ENCODE peak calls at places on chromosomes 16 and 17, in seven cellular contexts. J is brain microvascular endothelial cell, M is uterus, S is spleen, O is tibial artery, P is A549, F is right atrium auricular region. L is an unnamed sample.

GRCh38 chr17:31811021-31811565 is 48.0 kb downstream of the COPRS start:
- DNase-seq in J (no peak), M (no peak), S (no peak), O (no peak), P (no peak), F (no peak), L (no peak)

GRCh38 chr16:621526-622105 is 9.2 kb upstream of the WFIKKN1 start:
- DNase-seq in J (no peak), M (peak), S (no peak), O (no peak), P (no peak), F (no peak), L (no peak)

GRCh38 chr16:61900482-61900881 is 135.8 kb downstream of the CDH8 start:
- DNase-seq in J (peak), M (no peak), S (no peak), O (no peak), P (peak), F (no peak), L (no peak)

GRCh38 chr17:19338031-19338990 is 24.2 kb downstream of the B9D1 start:
- DNase-seq in J (no peak), M (no peak), S (peak), O (no peak), P (peak), F (no peak), L (peak)

GRCh38 chr16:14456793-14457481 is 173.1 kb downstream of the PARN start:
- DNase-seq in J (no peak), M (no peak), S (no peak), O (no peak), P (no peak), F (no peak), L (no peak)

GRCh38 chr17:20299013-20299412 is 168.3 kb downstream of the LGALS9B start:
- DNase-seq in J (no peak), M (no peak), S (no peak), O (no peak), P (no peak), F (no peak), L (no peak)

GRCh38 chr17:71792966-71793365 is 327.9 kb upstream of the SOX9 start:
- DNase-seq in J (peak), M (no peak), S (no peak), O (no peak), P (no peak), F (no peak), L (no peak)

GRCh38 chr17:66580601-66581385 is 254.1 kb upstream of the CACNG5 start:
- DNase-seq in J (no peak), M (peak), S (no peak), O (no peak), P (no peak), F (no peak), L (peak)

GRCh38 chr17:17994271-17994670 is 21.6 kb downstream of the DRC3 start:
- DNase-seq in J (no peak), M (no peak), S (peak), O (no peak), P (peak), F (no peak), L (peak)

GRCh38 chr16:2584742-2585650 is 47.2 kb downstream of the PDPK1 start:
- DNase-seq in J (no peak), M (peak), S (peak), O (no peak), P (no peak), F (no peak), L (peak)

GRCh38 chr17:73257516-73257915 is 4.2 kb downstream of the CPSF4L start:
- DNase-seq in J (no peak), M (no peak), S (no peak), O (no peak), P (peak), F (no peak), L (no peak)

GRCh38 chr17:66135896-66136295 is 56.0 kb downstream of the CEP112 start:
- DNase-seq in J (no peak), M (no peak), S (no peak), O (no peak), P (no peak), F (no peak), L (no peak)

GRCh38 chr17:73956595-73957465 is 246.6 kb upstream of the RPL38 start:
- DNase-seq in J (peak), M (no peak), S (peak), O (no peak), P (peak), F (no peak), L (peak)

DNA sequence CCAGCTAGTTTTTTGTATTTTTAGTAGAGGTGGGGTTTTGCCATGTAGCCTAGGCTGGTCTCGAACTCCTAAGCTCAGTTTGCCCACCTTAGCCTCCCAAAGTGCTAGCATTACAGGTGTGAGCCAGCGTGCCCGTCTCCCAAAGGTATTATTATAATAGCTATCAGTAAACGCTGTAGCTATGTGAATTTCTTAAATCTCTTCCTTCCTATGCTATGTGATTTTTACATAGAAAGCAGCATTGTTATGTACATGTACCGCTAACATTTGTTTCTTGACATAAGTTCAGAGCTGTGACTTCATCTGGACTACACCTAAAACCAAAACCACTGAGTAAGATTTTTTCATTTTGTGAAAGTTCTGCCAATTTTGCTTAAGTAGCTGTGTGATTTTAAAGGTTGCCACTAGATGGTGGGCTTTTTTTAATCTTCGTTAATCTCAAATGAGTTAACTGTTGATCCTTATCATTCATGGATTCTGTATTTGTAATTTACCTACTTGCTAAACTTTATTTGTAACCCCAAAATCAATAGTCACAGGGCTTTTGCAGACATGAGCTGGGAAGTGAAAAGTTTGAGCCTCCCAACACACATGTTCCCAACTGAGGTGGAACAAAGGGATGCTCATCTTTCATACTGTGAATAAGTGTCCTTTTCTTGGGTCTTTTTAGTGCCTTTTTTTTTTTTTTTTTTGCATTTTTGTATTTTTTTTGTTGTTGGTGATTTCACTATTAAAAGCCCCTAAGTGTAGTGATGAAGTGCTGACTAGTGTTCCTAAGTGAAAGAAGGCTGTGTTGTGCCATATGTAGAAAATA is 21.9 kb downstream of the PRKAR1A start:
- DNase-seq in J (no peak), M (no peak), S (no peak), O (no peak), P (peak), F (no peak), L (no peak)
- TF ChIP-seq CTCF in J (peak), M (peak), S (peak), O (peak), P (peak), F (no peak), L (peak)

GRCh38 chr17:75130632-75131277 is 787 bp downstream of the NT5C start:
- DNase-seq in J (peak), M (no peak), S (peak), O (no peak), P (peak), F (no peak), L (peak)

GRCh38 chr17:75130059-75130631 is 1.4 kb downstream of the NT5C start:
- DNase-seq in J (no peak), M (no peak), S (peak), O (no peak), P (no peak), F (no peak), L (no peak)

GRCh38 chr17:75133001-75133400 is 1.5 kb upstream of the NT5C start:
- DNase-seq in J (no peak), M (no peak), S (peak), O (no peak), P (no peak), F (no peak), L (no peak)

GRCh38 chr17:75129576-75129975 is 2.0 kb downstream of the NT5C start:
- DNase-seq in J (no peak), M (no peak), S (peak), O (no peak), P (no peak), F (no peak), L (no peak)

DNA sequence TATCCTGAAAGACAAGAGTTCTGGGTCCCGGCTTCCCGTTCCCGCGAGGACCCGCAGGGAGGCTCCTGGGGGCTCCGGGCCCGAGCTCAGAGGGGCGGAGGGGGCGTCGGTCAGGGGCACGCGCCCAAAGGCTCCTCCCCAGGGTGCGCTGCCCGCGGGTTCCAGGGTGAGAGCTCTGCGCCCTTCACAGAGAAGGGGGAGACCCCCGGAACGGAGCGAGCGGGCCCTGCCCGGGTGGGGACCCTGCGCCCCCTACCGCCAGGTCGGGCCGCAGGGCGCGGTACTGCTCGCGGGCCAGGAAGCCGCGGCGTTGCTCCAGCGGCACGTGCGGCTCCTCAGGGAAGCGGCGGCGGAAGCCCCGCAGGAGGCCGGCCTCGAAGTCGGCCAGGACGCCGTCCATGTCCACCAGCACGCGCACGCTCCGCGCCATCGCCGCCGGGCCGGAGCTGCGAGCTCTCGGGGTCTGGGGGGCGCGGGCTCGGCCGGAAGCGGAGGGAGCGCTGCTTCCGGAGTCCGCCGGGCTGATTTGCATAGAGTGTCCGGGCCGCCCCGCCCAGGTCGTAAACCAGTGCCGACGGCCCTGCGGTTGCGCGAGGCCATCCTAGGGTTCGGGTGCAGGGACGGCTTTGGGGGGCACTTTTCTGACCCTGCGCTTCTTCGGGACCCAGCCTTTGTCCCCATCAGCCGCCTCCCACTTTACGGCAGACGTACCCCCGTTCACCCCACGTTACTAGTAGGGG is at the start of gene NT5C:
- DNase-seq in J (peak), M (peak), S (peak), O (peak), P (peak), F (peak), L (peak)
- TF ChIP-seq CTCF in J (peak), M (peak), S (peak), O (peak), P (peak), F (peak), L (peak)

DNA sequence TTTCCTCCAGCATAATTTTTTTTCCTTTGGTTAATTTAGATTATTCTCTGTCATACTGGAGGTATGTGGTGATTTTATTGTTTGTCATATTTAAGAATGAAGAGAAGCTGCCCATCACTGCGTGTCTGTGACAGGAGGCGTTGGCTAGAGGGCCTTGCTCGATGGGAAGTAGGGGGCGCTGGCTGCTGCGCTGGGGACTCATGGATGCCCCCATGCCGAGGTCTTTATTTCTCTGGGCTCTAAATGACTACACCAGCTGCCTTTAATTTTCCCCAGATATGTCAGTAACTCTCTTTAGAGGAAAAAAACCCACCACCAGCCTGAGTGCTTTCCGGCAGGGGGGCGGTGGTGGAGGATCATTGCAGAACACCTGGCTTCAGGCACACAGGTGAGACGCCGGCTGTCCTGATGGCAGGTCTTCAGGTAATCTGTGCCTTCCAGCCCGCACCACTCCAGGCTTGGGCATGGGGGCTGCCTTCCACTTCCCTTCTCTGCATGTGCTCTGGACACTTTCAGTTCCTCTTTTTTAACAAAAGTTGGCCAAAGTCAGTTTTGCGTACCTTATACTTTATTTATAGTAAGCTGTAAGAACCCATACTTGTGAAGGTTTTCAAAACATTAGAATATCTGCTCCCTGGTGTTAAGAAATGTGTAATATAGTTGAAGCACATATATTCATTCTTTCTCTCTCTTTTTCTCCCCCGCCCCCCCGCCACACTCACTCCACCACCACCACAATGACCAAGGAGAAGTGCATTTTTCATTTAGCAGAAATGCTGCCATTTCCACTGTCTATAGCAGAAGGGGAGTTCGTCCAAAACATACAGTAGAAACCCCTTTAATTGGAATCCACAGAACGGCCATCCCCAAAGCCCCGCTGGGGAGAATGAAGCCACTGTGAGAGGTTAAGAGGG is 192.7 kb downstream of the RPTOR start:
- DNase-seq in J (no peak), M (no peak), S (peak), O (no peak), P (no peak), F (no peak), L (no peak)
- TF ChIP-seq CTCF in J (no peak), M (no peak), S (no peak), O (no peak), P (no peak), F (no peak), L (no peak)

DNA sequence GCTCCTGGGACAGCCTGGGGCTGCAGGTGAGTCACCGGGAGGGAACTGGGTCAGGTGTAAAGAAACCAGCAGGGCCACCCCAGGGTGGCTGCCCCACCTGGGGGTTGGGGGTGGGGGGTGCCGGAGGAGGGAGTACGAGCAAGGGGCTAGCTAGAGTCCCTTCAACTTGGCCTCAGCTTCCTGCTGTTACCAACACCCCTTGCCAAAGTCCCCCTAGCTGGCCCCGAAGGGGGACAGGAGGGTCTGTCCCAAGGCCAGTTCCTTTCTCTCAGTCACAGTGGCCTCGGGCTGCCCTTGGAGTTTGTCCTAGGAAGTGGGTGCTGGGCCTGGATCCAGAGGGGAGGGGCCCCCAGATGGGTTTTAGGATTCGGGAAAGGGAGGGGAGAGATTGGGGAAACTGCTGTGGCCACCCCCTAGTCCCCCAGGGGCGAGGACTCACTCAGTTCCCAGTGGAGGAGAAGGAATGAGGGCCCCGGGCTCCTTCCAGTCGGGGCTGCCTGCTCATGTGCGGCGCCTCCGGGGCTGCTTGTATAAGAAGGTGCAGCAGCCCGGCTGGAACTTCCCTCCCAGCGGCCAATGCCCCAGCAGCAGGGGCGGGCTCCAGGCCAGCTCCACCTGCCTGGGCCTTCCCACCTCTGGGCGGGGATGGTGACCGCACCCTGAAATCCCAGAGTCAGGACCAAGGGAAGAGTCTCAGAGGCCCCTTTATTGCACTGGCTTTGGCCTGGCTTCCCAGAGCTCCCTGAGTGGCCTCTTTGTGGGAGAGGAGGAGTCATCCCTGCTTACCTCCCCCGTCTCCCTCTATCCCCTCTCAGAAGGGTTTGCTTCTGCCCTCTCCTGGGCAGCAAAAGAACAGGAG is 7.3 kb downstream of the ARHGAP27 start:
- DNase-seq in J (peak), M (no peak), S (peak), O (no peak), P (peak), F (no peak), L (no peak)
- TF ChIP-seq CTCF in J (peak), M (no peak), S (no peak), O (no peak), P (peak), F (no peak), L (no peak)

GRCh38 chr16:88346680-88347505 is 35.9 kb upstream of the ZNF469 start:
- DNase-seq in J (no peak), M (no peak), S (peak), O (no peak), P (no peak), F (no peak), L (no peak)

GRCh38 chr16:88347656-88348376 is 34.9 kb upstream of the ZNF469 start:
- DNase-seq in J (no peak), M (no peak), S (peak), O (no peak), P (no peak), F (no peak), L (no peak)

GRCh38 chr16:88349153-88349902 is 33.4 kb upstream of the ZNF469 start:
- DNase-seq in J (no peak), M (no peak), S (peak), O (no peak), P (no peak), F (no peak), L (no peak)

GRCh38 chr16:88349903-88350900 is 32.6 kb upstream of the ZNF469 start:
- DNase-seq in J (no peak), M (no peak), S (peak), O (no peak), P (no peak), F (no peak), L (no peak)

GRCh38 chr16:88348377-88349152 is 34.2 kb upstream of the ZNF469 start:
- DNase-seq in J (no peak), M (no peak), S (peak), O (no peak), P (no peak), F (no peak), L (no peak)
- TF ChIP-seq CTCF in J (no peak), M (no peak), S (no peak), O (no peak), P (no peak), F (no peak), L (no peak)

DNA sequence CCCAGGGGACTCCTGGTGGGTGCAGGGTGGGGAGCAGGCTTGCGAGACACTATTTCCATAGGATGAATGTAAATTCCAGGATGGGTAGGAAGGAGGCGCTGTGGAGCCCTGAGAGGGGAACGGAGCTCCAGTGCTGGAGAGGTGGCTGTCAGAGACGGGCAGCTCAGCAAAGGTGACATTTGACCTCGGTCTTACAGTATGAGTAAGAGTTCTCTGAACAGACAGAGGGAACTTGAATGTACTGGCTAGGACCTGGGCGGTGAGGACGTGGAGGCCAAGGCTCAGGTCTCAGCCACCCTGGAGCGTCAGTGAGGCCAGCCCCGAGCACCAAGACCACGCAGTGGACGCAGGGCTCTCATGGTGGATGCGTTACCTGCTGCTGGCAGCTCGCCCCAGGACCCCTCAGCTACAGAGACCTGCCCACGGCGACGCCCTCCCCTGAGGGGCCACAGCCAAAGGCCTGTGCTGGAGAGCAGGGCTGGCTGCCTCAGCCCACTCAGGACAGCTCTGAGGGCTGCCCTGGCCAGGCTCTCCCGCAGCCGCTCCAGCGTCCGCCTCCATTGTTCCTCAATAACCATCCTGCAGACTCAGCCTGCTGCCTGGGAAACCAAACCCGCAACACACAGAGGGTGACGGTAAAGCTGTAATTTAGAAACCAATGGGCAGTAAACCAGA is 65.9 kb upstream of the TNRC6C start:
- DNase-seq in J (no peak), M (no peak), S (peak), O (no peak), P (no peak), F (no peak), L (no peak)
- TF ChIP-seq CTCF in J (peak), M (no peak), S (no peak), O (no peak), P (peak), F (no peak), L (no peak)

GRCh38 chr17:61716225-61716829 is 125.3 kb upstream of the NACA2 start:
- DNase-seq in J (no peak), M (no peak), S (no peak), O (no peak), P (no peak), F (no peak), L (no peak)
- TF ChIP-seq CTCF in J (no peak), M (no peak), S (no peak), O (no peak), P (no peak), F (no peak), L (no peak)

GRCh38 chr17:1047177-1047885 is 50.4 kb downstream of the TIMM22 start:
- DNase-seq in J (no peak), M (no peak), S (peak), O (peak), P (no peak), F (peak), L (no peak)
- TF ChIP-seq CTCF in J (peak), M (no peak), S (no peak), O (peak), P (no peak), F (no peak), L (no peak)

GRCh38 chr16:84732674-84733352 is 33.0 kb downstream of the USP10 start:
- DNase-seq in J (no peak), M (no peak), S (no peak), O (no peak), P (peak), F (no peak), L (no peak)

GRCh38 chr16:84737658-84738057 is 37.9 kb downstream of the USP10 start:
- DNase-seq in J (no peak), M (no peak), S (no peak), O (no peak), P (no peak), F (no peak), L (no peak)

GRCh38 chr16:84737192-84737591 is 37.4 kb downstream of the USP10 start:
- DNase-seq in J (no peak), M (no peak), S (no peak), O (no peak), P (no peak), F (no peak), L (no peak)

GRCh38 chr16:84738255-84739038 is 38.6 kb downstream of the USP10 start:
- DNase-seq in J (peak), M (peak), S (peak), O (peak), P (peak), F (peak), L (peak)

GRCh38 chr16:84735846-84736586 is 36.2 kb downstream of the USP10 start:
- DNase-seq in J (no peak), M (no peak), S (no peak), O (no peak), P (no peak), F (no peak), L (peak)
- TF ChIP-seq CTCF in J (peak), M (peak), S (no peak), O (no peak), P (no peak), F (no peak), L (peak)

GRCh38 chr16:30637952-30638351 is 12.8 kb upstream of the PRR14 start:
- DNase-seq in J (peak), M (no peak), S (no peak), O (no peak), P (peak), F (no peak), L (no peak)
- TF ChIP-seq CTCF in J (peak), M (no peak), S (no peak), O (no peak), P (peak), F (no peak), L (peak)

L was measured in adrenal gland.